ENCODE peak calls at places on chromosomes 16 and 17, in five cellular contexts. K, D, E, O and B are unnamed samples.

GRCh38 chr16:3740186-3740585 is 22.9 kb upstream of the TRAP1 start:
- DNase-seq in D (no peak), E (no peak), O (no peak), K (peak), B (no peak)

GRCh38 chr16:10040136-10041080 is 141.8 kb downstream of the GRIN2A start:
- DNase-seq in O (no peak), E (no peak), K (no peak), D (no peak), B (no peak)

GRCh38 chr17:1975573-1975972 is 49.6 kb downstream of the RTN4RL1 start:
- DNase-seq in O (no peak), E (no peak), K (no peak), D (no peak), B (no peak)

GRCh38 chr17:78444392-78444791 is 65.9 kb downstream of the PGS1 start:
- DNase-seq in E (no peak), O (no peak), K (no peak), D (no peak), B (no peak)

GRCh38 chr16:73890524-73891500 is 405.8 kb upstream of the PSMD7 start:
- DNase-seq in E (peak), D (no peak), K (no peak), O (no peak), B (peak)

GRCh38 chr17:35069311-35069710 is 5.8 kb upstream of the RFFL start:
- DNase-seq in O (no peak), E (no peak), K (no peak), D (no peak), B (no peak)

GRCh38 chr17:4858068-4858879 is 25.1 kb downstream of the MINK1 start:
- DNase-seq in E (no peak), D (peak), O (no peak), K (no peak), B (peak)

GRCh38 chr16:10862432-10862831 is 14.6 kb upstream of the CIITA start:
- DNase-seq in D (peak), O (peak), K (peak), E (no peak), B (no peak)

GRCh38 chr17:17057057-17057551 is 14.8 kb downstream of the MPRIP start:
- DNase-seq in K (peak), D (no peak), O (no peak), E (no peak), B (peak)

GRCh38 chr17:39177256-39177655 is 11.3 kb upstream of the ARL5C start:
- DNase-seq in E (no peak), O (no peak), K (no peak), D (no peak), B (peak)

GRCh38 chr17:72407336-72408121 is 286.7 kb downstream of the SOX9 start:
- DNase-seq in K (peak), D (peak), O (no peak), E (peak), B (peak)

GRCh38 chr17:50218771-50219315 is 17.4 kb upstream of the COL1A1 start:
- DNase-seq in K (no peak), E (no peak), D (no peak), O (peak), B (no peak)

GRCh38 chr17:27413295-27413694 is 43.0 kb upstream of the KSR1 start:
- DNase-seq in K (no peak), D (no peak), O (no peak), E (no peak), B (no peak)

GRCh38 chr17:30346211-30346831 is 12.5 kb upstream of the TMIGD1 start:
- DNase-seq in D (no peak), E (no peak), O (no peak), K (no peak), B (no peak)

GRCh38 chr17:1232786-1233185 is 37.5 kb upstream of the BHLHA9 start:
- DNase-seq in O (no peak), E (no peak), D (no peak), K (no peak), B (no peak)

GRCh38 chr17:62963296-62963695 is 2.7 kb upstream of the TANC2 start:
- DNase-seq in D (no peak), E (no peak), O (no peak), K (no peak), B (no peak)

GRCh38 chr17:8966926-8967325 is 1.4 kb upstream of the PIK3R5 start:
- DNase-seq in K (no peak), E (no peak), D (peak), O (no peak), B (no peak)

GRCh38 chr17:75691371-75692290 is 24.5 kb downstream of the SAP30BP start:
- DNase-seq in K (no peak), O (no peak), D (no peak), E (no peak), B (no peak)

GRCh38 chr17:51372345-51373004 is 112.1 kb downstream of the UTP18 start:
- DNase-seq in O (no peak), D (peak), E (peak), K (no peak), B (peak)

GRCh38 chr17:48543854-48544355 is 1.0 kb downstream of the HOXB2 start:
- DNase-seq in E (no peak), D (no peak), K (no peak), O (no peak), B (no peak)

GRCh38 chr17:79439493-79439892 is 171.4 kb downstream of the RBFOX3 start:
- DNase-seq in D (no peak), O (no peak), E (no peak), K (no peak), B (no peak)

GRCh38 chr17:32350662-32351418 is 883 bp downstream of the ZNF207 start:
- DNase-seq in D (peak), O (no peak), E (peak), K (no peak), B (peak)

GRCh38 chr16:30656974-30657865 is 1.0 kb upstream of the FBRS start:
- DNase-seq in D (peak), E (peak), O (peak), K (no peak), B (no peak)

DNA sequence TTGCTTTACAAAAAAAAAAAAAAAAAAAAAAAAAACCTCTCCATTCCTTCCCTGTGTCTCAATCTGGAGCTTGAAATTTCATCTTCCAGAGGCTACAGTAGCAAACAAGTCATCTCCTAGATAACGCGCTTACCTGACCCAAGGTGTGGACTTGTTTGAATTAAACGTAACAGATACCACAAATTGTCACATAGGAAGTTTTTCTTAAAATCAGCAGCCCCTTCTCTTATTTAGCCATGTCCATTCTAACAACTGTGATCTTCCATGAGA is 2.0 kb downstream of the STAT5B start:
- DNase-seq in E (no peak), K (no peak), D (no peak), O (no peak), B (no peak)
- H3K4me3 ChIP-seq in E (no peak), K (no peak), D (no peak), O (no peak), B (no peak)

GRCh38 chr16:87956169-87956770 is 5.0 kb downstream of the BANP start:
- DNase-seq in E (peak), K (peak), O (peak), D (peak), B (no peak)
- H3K4me3 ChIP-seq in E (no peak), K (no peak), O (no peak), D (peak), B (no peak)

DNA sequence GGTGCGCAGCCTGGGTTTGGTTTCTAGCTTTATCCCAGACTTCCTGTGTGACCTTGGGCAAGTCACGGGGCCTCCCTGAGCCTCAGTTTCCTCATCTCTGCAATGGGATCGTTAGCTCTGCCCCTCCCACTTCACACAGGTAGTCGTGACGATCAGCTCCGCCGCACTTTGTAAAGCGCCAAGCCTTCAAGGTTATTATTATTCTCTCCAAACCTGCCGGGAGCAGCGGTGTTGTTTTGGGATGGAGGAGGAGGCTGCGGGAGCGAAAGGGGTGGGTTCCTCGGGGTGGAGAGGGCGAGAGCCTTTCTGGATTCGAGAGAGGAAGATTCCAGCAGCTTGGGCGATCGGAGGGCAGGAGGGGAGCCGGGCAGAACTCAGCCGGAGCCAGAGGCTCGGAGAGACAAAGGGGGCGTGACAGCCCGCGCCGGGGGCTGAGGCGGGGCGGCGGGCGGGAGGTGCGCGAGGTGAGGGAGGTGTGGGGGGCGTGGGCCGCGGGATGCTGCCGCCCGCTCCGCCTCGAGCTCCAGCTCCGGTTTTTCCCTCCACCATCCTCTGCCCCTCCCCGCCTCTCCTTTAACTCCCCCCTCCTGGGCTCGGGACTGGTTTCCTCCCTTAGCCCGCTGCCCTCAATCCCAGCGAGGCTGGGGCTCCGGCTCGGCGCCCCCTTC is at the start of gene EFNB3:
- DNase-seq in K (no peak), E (no peak), D (no peak), O (no peak), B (peak)
- H3K4me3 ChIP-seq in K (peak), E (peak), D (peak), O (peak), B (peak)

DNA sequence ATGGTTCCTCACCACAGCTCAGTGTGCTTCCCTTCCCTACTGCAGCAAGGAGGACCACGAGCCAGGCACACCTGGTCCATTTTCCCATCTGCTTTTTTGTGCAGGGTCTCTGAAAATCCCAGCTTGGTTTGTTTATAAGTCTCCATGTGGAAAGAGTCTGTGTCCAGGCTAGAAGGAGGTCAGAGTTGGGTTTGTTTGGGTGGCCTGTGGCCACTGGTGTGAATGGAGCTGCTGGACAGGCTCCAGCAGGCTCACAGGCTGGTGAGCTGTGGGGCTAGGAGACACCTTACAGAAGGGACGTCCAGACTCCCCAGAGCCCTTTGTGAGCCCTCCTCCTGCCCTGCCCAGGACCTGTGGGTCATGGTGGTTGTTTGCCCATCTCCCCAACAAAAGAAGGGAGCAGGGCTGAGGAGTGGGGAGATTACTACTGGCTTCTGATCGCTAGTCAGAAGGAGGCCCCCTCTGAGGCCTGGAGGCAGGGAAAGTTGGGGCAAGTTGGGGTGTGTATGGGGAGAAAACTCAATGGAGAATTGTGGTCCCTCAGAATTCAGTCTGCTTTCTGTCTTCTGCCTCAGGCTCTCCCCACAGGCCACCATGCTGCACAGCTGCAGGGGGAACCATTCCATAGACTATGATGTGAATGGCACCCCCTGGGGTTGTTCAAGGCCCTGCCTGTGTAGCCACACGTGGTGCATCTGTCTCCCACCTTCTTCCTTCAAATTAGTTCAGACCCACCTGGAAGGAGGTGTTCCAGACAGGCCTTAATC is 4.1 kb downstream of the RARA start:
- DNase-seq in K (no peak), D (no peak), O (no peak), E (no peak), B (no peak)
- H3K4me3 ChIP-seq in K (no peak), D (no peak), O (no peak), E (no peak), B (no peak)

GRCh38 chr16:85573045-85573695 is 40.0 kb upstream of the GSE1 start:
- DNase-seq in K (no peak), O (no peak), E (no peak), D (no peak), B (no peak)
- H3K4me3 ChIP-seq in K (peak), O (no peak), E (no peak), D (no peak), B (no peak)

GRCh38 chr16:18983565-18984424 is at the start of gene TMC7:
- DNase-seq in E (peak), D (peak), K (peak), O (no peak), B (peak)

GRCh38 chr16:18979936-18980335 is 3.8 kb upstream of the TMC7 start:
- DNase-seq in K (no peak), O (no peak), E (no peak), D (no peak), B (no peak)

GRCh38 chr16:18984425-18985005 is 781 bp downstream of the TMC7 start:
- DNase-seq in K (no peak), E (no peak), O (no peak), D (no peak), B (no peak)
- H3K4me3 ChIP-seq in K (peak), E (peak), O (peak), D (peak), B (peak)

GRCh38 chr17:67434061-67434525 is 57.0 kb downstream of the PITPNC1 start:
- DNase-seq in O (peak), D (peak), E (peak), K (peak), B (no peak)
- H3K4me3 ChIP-seq in O (no peak), D (no peak), E (no peak), K (no peak), B (no peak)

GRCh38 chr17:58329035-58329807 is 626 bp upstream of the TSPOAP1 start:
- DNase-seq in O (no peak), E (peak), D (peak), K (no peak), B (peak)

GRCh38 chr17:58330544-58330996 is 2.0 kb upstream of the TSPOAP1 start:
- DNase-seq in O (no peak), D (no peak), E (no peak), K (no peak), B (no peak)

GRCh38 chr17:58328195-58329034 is at the start of gene TSPOAP1:
- DNase-seq in E (peak), D (peak), O (no peak), K (no peak), B (no peak)

GRCh38 chr17:58330997-58331814 is 2.6 kb upstream of the TSPOAP1 start:
- DNase-seq in K (no peak), D (peak), O (no peak), E (peak), B (no peak)

GRCh38 chr17:58329808-58330543 is 1.4 kb upstream of the TSPOAP1 start:
- DNase-seq in D (no peak), O (no peak), E (no peak), K (no peak), B (no peak)
- H3K4me3 ChIP-seq in D (peak), O (no peak), E (peak), K (peak), B (no peak)

GRCh38 chr16:20675488-20676267 is 21.8 kb downstream of the ACSM1 start:
- DNase-seq in O (no peak), K (peak), E (peak), D (peak), B (peak)
- H3K4me3 ChIP-seq in O (peak), K (peak), E (peak), D (peak), B (no peak)